ENCODE peak calls at places on chromosomes 11 and 22, in eight cellular contexts. One of them, this sample, is unnamed. For H3K9me2, the result is how much of the 10 kb centered on the place peaks cover.

GRCh38 chr11:74169736-74170458 is 905 bp downstream of the C2CD3 start:
- DNase-seq in hepatocyte: no peak
- DNase-seq in SK-N-SH: no peak
- DNase-seq in PC-3: no peak
- DNase-seq in MM.1S: no peak
- DNase-seq in OCI-LY7: peak
- DNase-seq in GM23338: no peak
- DNase-seq in HCT116: no peak
- DNase-seq in this sample: peak

GRCh38 chr11:128345316-128345715 is 242.0 kb downstream of the ETS1 start:
- DNase-seq in hepatocyte: no peak
- DNase-seq in SK-N-SH: no peak
- DNase-seq in PC-3: no peak
- DNase-seq in MM.1S: no peak
- DNase-seq in OCI-LY7: no peak
- DNase-seq in GM23338: no peak
- DNase-seq in HCT116: no peak
- DNase-seq in this sample: no peak

GRCh38 chr11:46305295-46305694 is 27.8 kb downstream of the CREB3L1 start:
- DNase-seq in hepatocyte: no peak
- DNase-seq in SK-N-SH: peak
- DNase-seq in PC-3: no peak
- DNase-seq in MM.1S: no peak
- DNase-seq in OCI-LY7: peak
- DNase-seq in GM23338: no peak
- DNase-seq in HCT116: no peak
- DNase-seq in this sample: peak

GRCh38 chr11:70824590-70825300 is 426.4 kb downstream of the CTTN start:
- DNase-seq in hepatocyte: no peak
- DNase-seq in SK-N-SH: peak
- DNase-seq in PC-3: no peak
- DNase-seq in MM.1S: no peak
- DNase-seq in OCI-LY7: no peak
- DNase-seq in GM23338: peak
- DNase-seq in HCT116: no peak
- DNase-seq in this sample: no peak

GRCh38 chr11:111162306-111162705 is 83.2 kb upstream of the POU2AF2 start:
- DNase-seq in hepatocyte: no peak
- DNase-seq in SK-N-SH: no peak
- DNase-seq in PC-3: no peak
- DNase-seq in MM.1S: no peak
- DNase-seq in OCI-LY7: no peak
- DNase-seq in GM23338: no peak
- DNase-seq in HCT116: no peak
- DNase-seq in this sample: no peak

GRCh38 chr11:60776167-60776566 is 9.0 kb upstream of the MS4A10 start:
- DNase-seq in hepatocyte: no peak
- DNase-seq in SK-N-SH: no peak
- DNase-seq in PC-3: no peak
- DNase-seq in MM.1S: no peak
- DNase-seq in OCI-LY7: no peak
- DNase-seq in GM23338: no peak
- DNase-seq in HCT116: no peak
- DNase-seq in this sample: no peak

GRCh38 chr11:132186193-132186592 is 815.8 kb downstream of the NTM start:
- DNase-seq in hepatocyte: no peak
- DNase-seq in SK-N-SH: no peak
- DNase-seq in PC-3: no peak
- DNase-seq in MM.1S: no peak
- DNase-seq in OCI-LY7: no peak
- DNase-seq in GM23338: no peak
- DNase-seq in HCT116: no peak
- DNase-seq in this sample: no peak

GRCh38 chr11:123228489-123229163 is 33.6 kb upstream of the CLMP start:
- DNase-seq in hepatocyte: no peak
- DNase-seq in SK-N-SH: no peak
- DNase-seq in PC-3: no peak
- DNase-seq in MM.1S: no peak
- DNase-seq in OCI-LY7: no peak
- DNase-seq in GM23338: peak
- DNase-seq in HCT116: no peak
- DNase-seq in this sample: no peak

GRCh38 chr22:32634424-32634981 is 159.9 kb downstream of the FBXO7 start:
- DNase-seq in hepatocyte: no peak
- DNase-seq in SK-N-SH: no peak
- DNase-seq in PC-3: no peak
- DNase-seq in MM.1S: no peak
- DNase-seq in OCI-LY7: no peak
- DNase-seq in GM23338: no peak
- DNase-seq in HCT116: no peak
- DNase-seq in this sample: no peak

GRCh38 chr22:23397618-23398567 is 182.2 kb downstream of the IGLL1 start:
- DNase-seq in hepatocyte: no peak
- DNase-seq in SK-N-SH: no peak
- DNase-seq in PC-3: no peak
- DNase-seq in MM.1S: no peak
- DNase-seq in OCI-LY7: no peak
- DNase-seq in GM23338: no peak
- DNase-seq in HCT116: no peak
- DNase-seq in this sample: no peak

GRCh38 chr22:35629406-35630234 is 12.5 kb upstream of the MB start:
- DNase-seq in hepatocyte: peak
- DNase-seq in SK-N-SH: no peak
- DNase-seq in PC-3: peak
- DNase-seq in MM.1S: peak
- DNase-seq in OCI-LY7: peak
- DNase-seq in GM23338: peak
- DNase-seq in HCT116: peak
- DNase-seq in this sample: peak

GRCh38 chr22:40855104-40855959 is 1.1 kb downstream of the ST13 start:
- DNase-seq in hepatocyte: peak
- DNase-seq in SK-N-SH: no peak
- DNase-seq in PC-3: no peak
- DNase-seq in MM.1S: no peak
- DNase-seq in OCI-LY7: no peak
- DNase-seq in GM23338: no peak
- DNase-seq in HCT116: no peak
- DNase-seq in this sample: peak

GRCh38 chr22:39520054-39520873 is at the start of gene ATF4:
- DNase-seq in hepatocyte: peak
- DNase-seq in SK-N-SH: peak
- DNase-seq in PC-3: peak
- DNase-seq in MM.1S: peak
- DNase-seq in OCI-LY7: peak
- DNase-seq in GM23338: peak
- DNase-seq in HCT116: peak
- DNase-seq in this sample: peak

GRCh38 chr22:39517470-39517869 is 2.9 kb upstream of the ATF4 start:
- DNase-seq in hepatocyte: no peak
- DNase-seq in SK-N-SH: no peak
- DNase-seq in PC-3: no peak
- DNase-seq in MM.1S: no peak
- DNase-seq in OCI-LY7: no peak
- DNase-seq in GM23338: no peak
- DNase-seq in HCT116: no peak
- DNase-seq in this sample: no peak

GRCh38 chr22:39518996-39519680 is 1.2 kb upstream of the ATF4 start:
- DNase-seq in hepatocyte: peak
- DNase-seq in SK-N-SH: peak
- DNase-seq in PC-3: peak
- DNase-seq in MM.1S: peak
- DNase-seq in OCI-LY7: peak
- DNase-seq in GM23338: no peak
- DNase-seq in HCT116: no peak
- DNase-seq in this sample: peak

GRCh38 chr22:39519681-39520053 is 695 bp upstream of the ATF4 start:
- DNase-seq in hepatocyte: peak
- DNase-seq in SK-N-SH: peak
- DNase-seq in PC-3: peak
- DNase-seq in MM.1S: peak
- DNase-seq in OCI-LY7: peak
- DNase-seq in GM23338: peak
- DNase-seq in HCT116: no peak
- DNase-seq in this sample: peak

DNA sequence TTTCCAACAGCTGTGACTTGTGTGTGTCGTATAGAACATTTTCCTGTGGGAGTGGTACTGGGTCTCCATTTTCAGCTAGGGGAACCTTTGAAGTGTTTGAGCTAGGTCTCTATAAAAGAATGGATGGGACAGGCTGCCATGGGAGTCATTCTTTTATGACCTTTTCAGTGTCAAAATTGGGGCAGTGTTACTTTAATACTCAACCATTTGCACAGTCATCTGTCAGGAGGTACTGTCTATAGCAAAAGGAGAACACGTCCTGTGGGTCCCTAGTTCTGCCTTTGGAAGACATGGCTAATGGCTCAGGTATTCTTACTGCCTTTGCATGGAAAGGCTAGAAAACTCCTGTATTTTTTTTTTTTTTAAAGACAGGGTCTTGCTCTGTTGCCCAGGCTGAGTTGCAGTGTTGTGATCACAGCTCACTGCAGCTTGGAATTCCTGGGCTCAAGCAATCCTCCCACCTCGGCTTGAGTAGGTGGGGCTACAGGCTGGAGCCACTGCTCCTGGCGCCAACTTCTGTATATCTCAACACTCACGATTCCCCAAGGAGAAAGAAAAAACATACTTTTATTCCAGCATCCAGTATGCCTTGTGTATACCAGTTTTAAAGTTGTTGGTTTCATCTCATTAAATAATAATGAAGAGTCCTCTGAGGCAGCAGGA is 2.1 kb upstream of the ATF4 start:
- DNase-seq in hepatocyte: no peak
- DNase-seq in SK-N-SH: no peak
- DNase-seq in PC-3: no peak
- DNase-seq in MM.1S: no peak
- DNase-seq in OCI-LY7: no peak
- DNase-seq in GM23338: no peak
- DNase-seq in HCT116: no peak
- DNase-seq in this sample: peak
- H3K27ac ChIP-seq in hepatocyte: peak
- H3K27ac ChIP-seq in SK-N-SH: peak
- H3K27ac ChIP-seq in PC-3: no peak
- H3K27ac ChIP-seq in MM.1S: peak
- H3K27ac ChIP-seq in OCI-LY7: peak
- H3K27ac ChIP-seq in GM23338: no peak
- H3K27ac ChIP-seq in HCT116: peak
- H3K27ac ChIP-seq in this sample: peak

DNA sequence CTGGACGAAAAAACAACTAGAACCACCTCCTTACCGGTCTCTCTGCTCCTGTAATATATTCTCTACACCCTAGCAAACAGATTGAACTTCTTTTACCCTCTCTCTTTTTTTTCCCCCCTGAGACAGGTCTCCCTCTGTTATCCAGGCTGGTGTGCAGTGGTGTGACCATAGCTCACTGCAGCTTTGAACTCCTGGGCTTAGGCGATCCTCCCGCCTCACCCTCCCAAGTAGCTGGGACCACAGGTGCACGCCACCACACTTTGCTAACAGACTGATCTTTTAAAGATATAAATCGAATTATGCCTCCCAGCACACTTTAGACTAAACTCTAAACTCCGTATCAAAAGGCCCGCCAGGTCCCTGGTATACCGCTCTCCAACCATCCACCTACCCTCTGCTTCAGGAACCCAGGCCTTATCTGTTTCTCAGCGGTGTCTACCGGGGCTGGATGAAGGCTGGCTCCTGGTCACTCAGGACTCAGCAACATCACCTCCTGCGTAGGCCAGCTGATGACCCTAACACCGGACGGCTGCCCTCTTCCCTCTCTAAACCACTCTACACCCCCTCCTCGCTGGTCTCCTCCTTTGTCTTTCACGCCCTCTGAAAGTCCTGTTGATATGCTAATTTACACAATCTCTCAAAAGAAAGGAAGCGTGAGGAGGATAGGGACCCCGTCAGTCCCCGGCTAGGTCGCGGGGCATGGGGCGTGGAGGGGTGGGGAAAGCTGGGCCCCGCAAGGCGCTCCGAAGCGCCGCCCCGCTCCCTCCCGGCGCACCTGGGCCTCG is 716 bp downstream of the C22orf39 start:
- DNase-seq in hepatocyte: no peak
- DNase-seq in SK-N-SH: no peak
- DNase-seq in PC-3: no peak
- DNase-seq in MM.1S: no peak
- DNase-seq in OCI-LY7: no peak
- DNase-seq in GM23338: peak
- DNase-seq in HCT116: no peak
- DNase-seq in this sample: no peak
- H3K9me2 ChIP-seq in hepatocyte: under half
- H3K9me2 ChIP-seq in SK-N-SH: under half
- H3K9me2 ChIP-seq in PC-3: under half
- H3K9me2 ChIP-seq in MM.1S: under half
- H3K9me2 ChIP-seq in OCI-LY7: under half
- H3K9me2 ChIP-seq in GM23338: under half
- H3K9me2 ChIP-seq in HCT116: under half
- H3K9me2 ChIP-seq in this sample: under half

GRCh38 chr22:19898831-19899567 is 42.6 kb upstream of the COMT start:
- DNase-seq in hepatocyte: no peak
- DNase-seq in SK-N-SH: no peak
- DNase-seq in PC-3: no peak
- DNase-seq in MM.1S: no peak
- DNase-seq in OCI-LY7: no peak
- DNase-seq in GM23338: no peak
- DNase-seq in HCT116: no peak
- DNase-seq in this sample: no peak
- H3K27ac ChIP-seq in hepatocyte: no peak
- H3K27ac ChIP-seq in SK-N-SH: no peak
- H3K27ac ChIP-seq in PC-3: no peak
- H3K27ac ChIP-seq in MM.1S: no peak
- H3K27ac ChIP-seq in OCI-LY7: no peak
- H3K27ac ChIP-seq in GM23338: no peak
- H3K27ac ChIP-seq in HCT116: no peak
- H3K27ac ChIP-seq in this sample: no peak

DNA sequence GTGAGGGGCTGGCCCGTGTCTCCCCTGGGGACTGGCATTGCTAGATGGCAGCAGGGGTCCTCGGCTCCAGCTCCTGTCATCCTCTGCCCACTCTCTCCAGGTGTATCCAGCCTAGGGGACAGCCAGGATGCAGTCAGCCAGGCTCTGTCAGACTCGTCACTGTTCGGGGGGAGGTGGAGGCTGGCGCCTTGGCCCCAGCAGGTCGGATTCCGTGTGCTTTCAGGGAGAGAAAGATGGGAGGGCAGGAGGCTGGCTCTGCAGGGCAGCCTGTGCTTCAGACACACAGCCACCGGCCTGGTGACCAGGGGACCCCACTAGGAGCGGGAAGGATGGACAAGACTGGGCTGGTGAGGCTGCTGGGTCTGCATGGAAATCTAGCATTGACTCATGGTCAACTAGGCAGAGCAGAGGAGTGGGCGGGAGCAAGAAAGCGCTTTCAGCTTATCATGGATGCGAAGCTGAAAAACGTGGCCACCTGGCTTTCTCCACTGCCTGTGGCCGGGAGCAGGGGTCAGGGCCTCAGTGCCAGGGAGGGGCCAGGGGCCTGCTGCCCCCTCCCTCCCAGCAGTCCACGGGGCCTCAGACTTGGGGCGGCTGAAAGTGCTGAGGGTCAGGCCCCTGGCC is 45.7 kb downstream of the ALX4 start:
- DNase-seq in hepatocyte: no peak
- DNase-seq in SK-N-SH: no peak
- DNase-seq in PC-3: no peak
- DNase-seq in MM.1S: no peak
- DNase-seq in OCI-LY7: no peak
- DNase-seq in GM23338: no peak
- DNase-seq in HCT116: no peak
- DNase-seq in this sample: no peak
- H3K9me2 ChIP-seq in hepatocyte: under half
- H3K9me2 ChIP-seq in SK-N-SH: under half
- H3K9me2 ChIP-seq in PC-3: under half
- H3K9me2 ChIP-seq in MM.1S: under half
- H3K9me2 ChIP-seq in OCI-LY7: under half
- H3K9me2 ChIP-seq in GM23338: under half
- H3K9me2 ChIP-seq in HCT116: under half
- H3K9me2 ChIP-seq in this sample: under half

GRCh38 chr22:26848244-26848920 is 191.0 kb downstream of the MIAT start:
- DNase-seq in hepatocyte: no peak
- DNase-seq in SK-N-SH: no peak
- DNase-seq in PC-3: no peak
- DNase-seq in MM.1S: no peak
- DNase-seq in OCI-LY7: no peak
- DNase-seq in GM23338: no peak
- DNase-seq in HCT116: no peak
- DNase-seq in this sample: no peak
- H3K27ac ChIP-seq in hepatocyte: no peak
- H3K27ac ChIP-seq in SK-N-SH: no peak
- H3K27ac ChIP-seq in PC-3: no peak
- H3K27ac ChIP-seq in MM.1S: no peak
- H3K27ac ChIP-seq in OCI-LY7: no peak
- H3K27ac ChIP-seq in GM23338: no peak
- H3K27ac ChIP-seq in HCT116: no peak
- H3K27ac ChIP-seq in this sample: no peak

This sample was measured in Karpas-422.